ENCODE peak calls at places on chromosomes 4 and X, in five cellular contexts. Z is IMR-90, D is Peyer's patch, P is suprapubic skin, Q is lower leg skin. J is an unnamed sample.

GRCh38 chrX:153829799-153830631 is at the start of gene PDZD4:
- DNase-seq in Z (no peak), D (no peak), P (no peak), Q (no peak), J (no peak)

GRCh38 chr4:111535792-111536191 is 609.5 kb upstream of the FAM241A start:
- DNase-seq in Z (no peak), D (no peak), P (no peak), Q (no peak), J (no peak)

GRCh38 chr4:158756588-158756987 is 12.2 kb upstream of the FNIP2 start:
- DNase-seq in Z (no peak), D (no peak), P (no peak), Q (no peak), J (no peak)

GRCh38 chr4:6724461-6725111 is 8.6 kb downstream of the BLOC1S4 start:
- DNase-seq in Z (peak), D (no peak), P (no peak), Q (no peak), J (no peak)

GRCh38 chrX:153800746-153801145 is 6.3 kb downstream of the SSR4 start:
- DNase-seq in Z (no peak), D (no peak), P (no peak), Q (no peak), J (no peak)

GRCh38 chr4:184950926-184951325 is 67.4 kb upstream of the HELT start:
- DNase-seq in Z (no peak), D (no peak), P (no peak), Q (no peak), J (no peak)

GRCh38 chrX:111447298-111447697 is 35.3 kb upstream of the DCX start:
- DNase-seq in Z (no peak), D (no peak), P (no peak), Q (no peak), J (no peak)

GRCh38 chrX:10537308-10537707 is 83.1 kb downstream of the MID1 start:
- DNase-seq in Z (no peak), D (no peak), P (no peak), Q (no peak), J (no peak)

GRCh38 chr4:188008377-188008776 is 12.8 kb downstream of the ZFP42 start:
- DNase-seq in Z (peak), D (no peak), P (no peak), Q (no peak), J (no peak)

GRCh38 chr4:15757084-15757483 is 21.0 kb upstream of the CD38 start:
- DNase-seq in Z (no peak), D (no peak), P (no peak), Q (no peak), J (no peak)
- H3K4me3 ChIP-seq in Z (no peak), D (no peak), P (no peak), Q (no peak), J (no peak)

GRCh38 chrX:129797251-129797906 is 17.6 kb downstream of the SASH3 start:
- DNase-seq in Z (no peak), D (no peak), P (no peak), Q (no peak), J (no peak)

GRCh38 chrX:129792586-129793291 is 13.0 kb downstream of the SASH3 start:
- DNase-seq in Z (no peak), D (no peak), P (no peak), Q (no peak), J (no peak)

GRCh38 chrX:129798456-129798855 is 18.7 kb downstream of the SASH3 start:
- DNase-seq in Z (no peak), D (no peak), P (no peak), Q (no peak), J (no peak)

GRCh38 chrX:129793604-129794191 is 13.9 kb downstream of the SASH3 start:
- DNase-seq in Z (no peak), D (no peak), P (no peak), Q (no peak), J (no peak)

GRCh38 chrX:129795584-129795983 is 15.8 kb downstream of the SASH3 start:
- DNase-seq in Z (no peak), D (no peak), P (no peak), Q (no peak), J (no peak)
- TF ChIP-seq POLR2A in Z (no peak), D (no peak), P (no peak), Q (no peak), J (no peak)

DNA sequence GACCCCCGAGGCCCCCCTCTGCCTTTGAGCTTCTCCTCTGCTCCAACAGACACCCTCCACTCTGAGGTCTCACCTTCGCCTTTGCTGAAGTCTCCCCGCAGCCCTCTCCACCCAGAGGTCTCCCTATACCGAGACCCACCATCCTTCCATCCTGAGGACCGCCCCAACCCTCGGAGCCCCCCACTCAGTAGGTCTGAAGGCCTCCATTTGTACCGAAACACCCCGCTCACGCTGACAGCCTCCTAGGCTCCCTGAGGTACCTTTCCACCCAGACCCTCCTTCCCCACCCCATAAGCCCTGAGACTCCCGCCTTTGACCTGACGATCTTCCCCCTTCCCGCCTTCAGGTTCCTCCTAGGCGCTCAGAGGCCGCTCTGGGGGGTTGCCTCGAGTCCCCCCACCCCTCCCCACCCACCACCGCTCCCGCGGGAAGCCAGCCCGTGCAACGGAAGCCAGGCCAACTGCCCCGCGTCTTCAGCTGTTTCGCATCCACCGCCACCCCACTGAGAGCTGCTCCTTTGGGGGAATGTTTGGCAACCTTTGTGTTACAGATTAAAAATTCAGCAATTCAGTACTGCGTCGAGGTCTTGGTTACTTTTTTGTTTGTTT is 5.0 kb downstream of the SOD3 start:
- DNase-seq in Z (no peak), D (no peak), P (no peak), Q (no peak), J (no peak)
- H3K4me3 ChIP-seq in Z (no peak), D (peak), P (peak), Q (no peak), J (peak)

GRCh38 chr4:148057425-148058020 is 325.6 kb downstream of the ARHGAP10 start:
- DNase-seq in Z (no peak), D (no peak), P (no peak), Q (no peak), J (no peak)

GRCh38 chr4:148060264-148061138 is 328.6 kb downstream of the ARHGAP10 start:
- DNase-seq in Z (no peak), D (no peak), P (no peak), Q (no peak), J (no peak)

GRCh38 chr4:148059617-148060180 is 327.8 kb downstream of the ARHGAP10 start:
- DNase-seq in Z (no peak), D (no peak), P (no peak), Q (no peak), J (no peak)

GRCh38 chr4:148056879-148057278 is 325.0 kb downstream of the ARHGAP10 start:
- DNase-seq in Z (peak), D (no peak), P (no peak), Q (peak), J (no peak)

GRCh38 chr4:148058160-148058859 is 326.4 kb downstream of the ARHGAP10 start:
- DNase-seq in Z (no peak), D (no peak), P (no peak), Q (no peak), J (no peak)
- TF ChIP-seq POLR2A in Z (no peak), D (no peak), P (no peak), Q (no peak), J (no peak)

DNA sequence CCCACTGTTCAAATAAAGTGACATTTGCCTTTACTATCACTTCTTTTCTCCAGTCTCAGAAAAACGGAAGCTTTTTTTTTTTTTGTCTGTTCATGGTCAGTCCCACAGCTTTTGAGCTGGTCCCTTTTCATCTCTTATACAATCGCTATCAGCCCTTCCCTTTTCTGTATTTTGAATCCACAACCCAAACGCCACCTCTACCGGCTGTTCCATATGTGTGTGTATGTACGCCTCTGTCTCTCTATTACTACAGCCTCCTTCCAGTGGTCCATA is 327.6 kb downstream of the DKK2 start:
- DNase-seq in Z (no peak), D (no peak), P (no peak), Q (no peak), J (no peak)
- H3K4me3 ChIP-seq in Z (no peak), D (no peak), P (no peak), Q (no peak), J (no peak)